ENCODE peak calls at places on chromosomes 12 and 14, in four cellular contexts. V is IMR-90, J is trophoblast cell, O is mesendoderm. M is an unnamed sample.
A peak's percentile ranks its signal among the peaks of the same experiment; 100 is the strongest.

GRCh38 chr14:92794547-92794941 is 439 bp downstream of the GOLGA5 start:
- DNase-seq in J (peak; percentile 41), V (peak; percentile 18), O (peak; percentile 37), M (peak; percentile 40)

GRCh38 chr12:121021754-121022153 is 5.5 kb upstream of the C12orf43 start:
- DNase-seq in O (no peak), V (no peak), J (no peak), M (no peak)

GRCh38 chr12:5177096-5177495 is 133.4 kb downstream of the KCNA5 start:
- DNase-seq in J (no peak), O (no peak), V (no peak), M (no peak)

GRCh38 chr12:26153421-26154154 is 28.8 kb upstream of the BHLHE41 start:
- DNase-seq in V (peak; percentile 97), O (no peak), J (peak; percentile 84), M (peak; percentile 97)

GRCh38 chr14:59698793-59699192 is 122.2 kb upstream of the CCDC175 start:
- DNase-seq in J (peak; percentile 25), O (no peak), V (no peak), M (no peak)

GRCh38 chr12:87866602-87867292 is 162.5 kb downstream of the C12orf50 start:
- DNase-seq in V (peak; percentile 50), J (no peak), O (peak; percentile 40), M (peak; percentile 17)

GRCh38 chr14:22403286-22403685 is 185.7 kb downstream of the DAD1 start:
- DNase-seq in O (no peak), J (no peak), V (no peak), M (no peak)

GRCh38 chr14:67610491-67610890 is 9.2 kb upstream of the ARG2 start:
- DNase-seq in J (no peak), O (no peak), V (no peak), M (no peak)

GRCh38 chr12:14340371-14340770 is 25.1 kb upstream of the ATF7IP start:
- DNase-seq in J (no peak), V (no peak), O (no peak), M (no peak)

GRCh38 chr12:131947482-131948027 is 2.2 kb upstream of the EP400 start:
- DNase-seq in J (no peak), V (no peak), O (peak; percentile 28), M (no peak)

GRCh38 chr12:53486730-53487487 is 12.3 kb downstream of the MAP3K12 start:
- DNase-seq in V (no peak), O (no peak), J (no peak), M (no peak)

GRCh38 chr12:14961466-14962155 is at the start of gene ARHGDIB:
- DNase-seq in J (peak; percentile 93), V (no peak), O (no peak), M (no peak)

GRCh38 chr12:69481133-69481532 is 10.9 kb downstream of the FRS2 start:
- DNase-seq in J (peak; percentile 77), O (no peak), V (no peak), M (no peak)

GRCh38 chr14:94021001-94021400 is 5.1 kb upstream of the OTUB2 start:
- DNase-seq in J (no peak), V (peak; percentile 11), O (no peak), M (no peak)

GRCh38 chr14:105028251-105028927 is 7.5 kb upstream of the CDCA4 start:
- DNase-seq in J (no peak), V (peak; percentile 42), O (no peak), M (peak; percentile 63)

GRCh38 chr14:68016243-68016914 is 196.8 kb downstream of the RAD51B start:
- DNase-seq in J (peak; percentile 23), V (peak; percentile 57), O (no peak), M (peak; percentile 73)

GRCh38 chr12:57591567-57592325 is 754 bp downstream of the PIP4K2C start:
- DNase-seq in O (peak; percentile 28), V (peak; percentile 21), J (peak; percentile 59), M (peak; percentile 49)

GRCh38 chr14:25009891-25010290 is 40.1 kb downstream of the STXBP6 start:
- DNase-seq in J (peak; percentile 31), V (peak; percentile 39), O (peak; percentile 95), M (peak; percentile 30)

GRCh38 chr12:83335748-83336147 is 649.0 kb downstream of the TMTC2 start:
- DNase-seq in J (no peak), V (no peak), O (no peak), M (no peak)

GRCh38 chr12:19970826-19971225 is 397.5 kb upstream of the PDE3A start:
- DNase-seq in J (no peak), V (no peak), O (no peak), M (peak; percentile 32)

GRCh38 chr14:94043111-94043755 is 17.1 kb downstream of the OTUB2 start:
- DNase-seq in J (no peak), O (no peak), V (peak; percentile 68), M (no peak)

GRCh38 chr12:42893802-42894201 is 304.3 kb upstream of the PRICKLE1 start:
- DNase-seq in J (no peak), O (no peak), V (peak; percentile 32), M (no peak)

GRCh38 chr12:129687731-129688130 is 216.1 kb downstream of the TMEM132D start:
- DNase-seq in O (no peak), V (no peak), J (no peak), M (no peak)

GRCh38 chr14:101823511-101824120 is 62.1 kb downstream of the PPP2R5C start:
- DNase-seq in J (no peak), O (no peak), V (no peak), M (peak; percentile 70)

GRCh38 chr14:64324461-64325255 is 30.5 kb upstream of the ESR2 start:
- DNase-seq in O (peak; percentile 22), V (peak; percentile 56), J (no peak), M (peak; percentile 26)

GRCh38 chr12:96510306-96510764 is 21.0 kb downstream of the CFAP54 start:
- DNase-seq in J (peak; percentile 37), O (no peak), V (peak; percentile 45), M (no peak)

GRCh38 chr14:95961481-95961880 is 77.7 kb upstream of the C14orf132 start:
- DNase-seq in V (no peak), J (no peak), O (no peak), M (no peak)

GRCh38 chr12:130288201-130288600 is 49.5 kb upstream of the PIWIL1 start:
- DNase-seq in J (no peak), V (no peak), O (no peak), M (no peak)

GRCh38 chr14:101250336-101250947 is 310.9 kb upstream of the DIO3 start:
- DNase-seq in V (no peak), J (no peak), O (no peak), M (no peak)

GRCh38 chr12:132723015-132723763 is 12.5 kb downstream of the PGAM5 start:
- DNase-seq in J (no peak), O (no peak), V (peak; percentile 42), M (no peak)

GRCh38 chr12:27009926-27010325 is 4.3 kb downstream of the TM7SF3 start:
- DNase-seq in O (no peak), J (peak; percentile 96), V (no peak), M (no peak)

GRCh38 chr14:85122690-85123089 is 407.3 kb upstream of the FLRT2 start:
- DNase-seq in O (no peak), V (peak; percentile 46), J (no peak), M (peak; percentile 61)

GRCh38 chr12:87509233-87509820 is 519.9 kb downstream of the C12orf50 start:
- DNase-seq in V (peak; percentile 81), O (no peak), J (peak; percentile 7), M (peak; percentile 65)

GRCh38 chr14:83874662-83875061 is 1655.3 kb upstream of the FLRT2 start:
- DNase-seq in O (no peak), V (peak; percentile 80), J (peak; percentile 10), M (peak; percentile 77)

GRCh38 chr12:72261885-72262284 is 10.3 kb upstream of the TRHDE start:
- DNase-seq in O (no peak), J (no peak), V (no peak), M (no peak)

GRCh38 chr12:67456281-67456918 is 187.2 kb downstream of the CAND1 start:
- DNase-seq in J (peak; percentile 16), V (peak; percentile 77), O (no peak), M (peak; percentile 29)

GRCh38 chr12:11710906-11711305 is 61.4 kb downstream of the ETV6 start:
- DNase-seq in O (no peak), V (no peak), J (no peak), M (no peak)

GRCh38 chr12:11709513-11709912 is 60.0 kb downstream of the ETV6 start:
- DNase-seq in V (no peak), J (no peak), O (no peak), M (no peak)

GRCh38 chr12:11711675-11712327 is 62.3 kb downstream of the ETV6 start:
- DNase-seq in O (no peak), V (peak; percentile 67), J (peak; percentile 18), M (no peak)

GRCh38 chr12:11712491-11712890 is 63.0 kb downstream of the ETV6 start:
- DNase-seq in J (no peak), V (no peak), O (no peak), M (no peak)

DNA sequence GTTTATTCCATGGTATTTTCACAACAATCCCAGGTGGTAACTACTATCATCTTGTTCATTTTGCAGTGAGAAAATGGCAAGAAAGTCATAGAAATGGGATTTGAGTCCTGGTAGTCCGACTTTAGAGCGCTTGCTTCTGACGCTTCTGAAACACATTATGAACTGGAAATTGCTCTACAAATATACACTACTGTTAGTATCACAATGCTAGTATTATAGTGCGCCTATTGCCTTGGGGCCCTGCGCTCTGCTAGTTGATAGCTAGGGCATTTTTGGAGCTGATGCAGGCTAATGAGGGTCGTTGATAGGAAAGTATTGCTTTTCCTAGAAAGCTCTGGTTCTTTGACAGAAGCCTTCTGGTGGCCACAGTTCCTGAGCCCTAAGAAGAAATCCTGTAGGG is 61.0 kb downstream of the ETV6 start:
- DNase-seq in V (no peak), J (no peak), O (no peak), M (no peak)
- H3K27ac ChIP-seq in V (no peak overlapping the region), J (no peak overlapping the region), O (no peak overlapping the region), M (no peak overlapping the region)

GRCh38 chr12:81542621-81543020 is 216.5 kb downstream of the PPFIA2 start:
- DNase-seq in O (peak; percentile 23), J (no peak), V (no peak), M (no peak)

GRCh38 chr12:81542065-81542464 is 217.1 kb downstream of the PPFIA2 start:
- DNase-seq in J (no peak), O (peak; percentile 51), V (no peak), M (peak; percentile 11)

GRCh38 chr12:81546811-81547210 is 212.3 kb downstream of the PPFIA2 start:
- DNase-seq in V (no peak), J (no peak), O (no peak), M (no peak)

GRCh38 chr12:81543621-81544139 is 215.5 kb downstream of the PPFIA2 start:
- DNase-seq in V (no peak), J (no peak), O (no peak), M (no peak)
- H3K4ac ChIP-seq in V (no peak overlapping the region), J (no peak overlapping the region), O (no peak overlapping the region), M (no peak overlapping the region)

DNA sequence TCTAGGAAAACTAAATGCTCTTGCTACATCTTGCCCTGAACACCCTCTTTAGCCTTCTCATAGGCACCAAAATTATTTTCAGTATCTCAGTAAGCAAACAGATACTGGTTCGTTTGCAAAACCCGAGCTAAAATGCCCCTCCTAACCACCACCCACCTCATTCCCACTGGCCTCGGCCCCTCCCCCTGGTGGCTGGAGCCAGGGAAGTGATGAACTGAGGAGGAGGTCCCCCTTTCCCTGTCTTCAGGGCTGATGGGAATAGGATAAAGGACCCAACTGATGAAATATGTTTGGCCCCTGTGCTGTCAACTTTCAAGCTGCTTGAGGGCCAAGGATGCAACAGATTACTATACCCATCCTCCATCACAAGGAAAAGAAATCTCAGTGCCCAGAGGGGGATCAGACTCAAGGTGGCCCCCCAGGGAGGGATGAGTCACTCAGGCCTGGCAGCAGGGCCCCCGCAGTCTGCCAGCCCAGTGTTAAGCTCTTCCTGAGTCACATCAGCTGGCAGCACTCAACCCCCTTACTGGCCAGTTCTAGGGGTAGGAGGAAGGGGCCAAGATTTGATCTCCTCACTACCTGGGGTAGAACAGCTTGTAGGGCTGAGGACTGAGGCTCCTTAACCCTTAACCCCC is 1.7 kb downstream of the ANKRD52 start:
- DNase-seq in J (no peak), O (peak; percentile 55), V (peak; percentile 46), M (peak; percentile 28)
- H3K27ac ChIP-seq in J (no peak overlapping the region), O (no peak overlapping the region), V (peak overlapping the region; percentile 30), M (peak overlapping the region; percentile 78)

GRCh38 chr12:101564912-101565311 is 29.9 kb upstream of the MYBPC1 start:
- DNase-seq in O (peak; percentile 66), J (peak; percentile 43), V (no peak), M (no peak)
- H3K4ac ChIP-seq in O (no peak overlapping the region), J (no peak overlapping the region), V (no peak overlapping the region), M (no peak overlapping the region)

M was measured in mesenchymal stem cell.